ENCODE peak calls at places on chromosomes 12 and 14, in eight cellular contexts. One of them, this sample, is unnamed.

GRCh38 chr14:32509632-32510187 is 180.6 kb downstream of the AKAP6 start:
- DNase-seq in psoas muscle: peak; percentile 82
- DNase-seq in AG04450: peak; percentile 88
- DNase-seq in left lung: peak; percentile 39
- DNase-seq in OCI-LY7: no peak
- DNase-seq in suprapubic skin: peak; percentile 70
- DNase-seq in choroid plexus epithelial cell: peak; percentile 100
- DNase-seq in cardiac fibroblast: peak; percentile 99
- DNase-seq in this sample: no peak

GRCh38 chr12:90908465-90908864 is 46.5 kb downstream of the CCER1 start:
- DNase-seq in psoas muscle: no peak
- DNase-seq in AG04450: no peak
- DNase-seq in left lung: no peak
- DNase-seq in OCI-LY7: no peak
- DNase-seq in suprapubic skin: no peak
- DNase-seq in choroid plexus epithelial cell: peak; percentile 83
- DNase-seq in cardiac fibroblast: peak; percentile 84
- DNase-seq in this sample: no peak

GRCh38 chr14:20603813-20604212 is 12.6 kb upstream of the RNASE12 start:
- DNase-seq in psoas muscle: no peak
- DNase-seq in AG04450: no peak
- DNase-seq in left lung: no peak
- DNase-seq in OCI-LY7: no peak
- DNase-seq in suprapubic skin: no peak
- DNase-seq in choroid plexus epithelial cell: no peak
- DNase-seq in cardiac fibroblast: no peak
- DNase-seq in this sample: no peak

GRCh38 chr14:56273151-56273550 is 154.9 kb downstream of the PELI2 start:
- DNase-seq in psoas muscle: peak; percentile 63
- DNase-seq in AG04450: no peak
- DNase-seq in left lung: no peak
- DNase-seq in OCI-LY7: no peak
- DNase-seq in suprapubic skin: no peak
- DNase-seq in choroid plexus epithelial cell: no peak
- DNase-seq in cardiac fibroblast: peak; percentile 94
- DNase-seq in this sample: no peak

GRCh38 chr12:62335801-62336200 is 75.6 kb downstream of the USP15 start:
- DNase-seq in psoas muscle: no peak
- DNase-seq in AG04450: no peak
- DNase-seq in left lung: no peak
- DNase-seq in OCI-LY7: no peak
- DNase-seq in suprapubic skin: no peak
- DNase-seq in choroid plexus epithelial cell: no peak
- DNase-seq in cardiac fibroblast: no peak
- DNase-seq in this sample: no peak

GRCh38 chr12:108228746-108229145 is 99.7 kb downstream of the WSCD2 start:
- DNase-seq in psoas muscle: no peak
- DNase-seq in AG04450: no peak
- DNase-seq in left lung: no peak
- DNase-seq in OCI-LY7: no peak
- DNase-seq in suprapubic skin: no peak
- DNase-seq in choroid plexus epithelial cell: no peak
- DNase-seq in cardiac fibroblast: no peak
- DNase-seq in this sample: no peak

GRCh38 chr12:48489012-48489411 is 6.7 kb downstream of the C12orf54 start:
- DNase-seq in psoas muscle: no peak
- DNase-seq in AG04450: peak; percentile 3
- DNase-seq in left lung: no peak
- DNase-seq in OCI-LY7: no peak
- DNase-seq in suprapubic skin: no peak
- DNase-seq in choroid plexus epithelial cell: peak; percentile 20
- DNase-seq in cardiac fibroblast: peak; percentile 14
- DNase-seq in this sample: peak; percentile 62

GRCh38 chr12:6277982-6278438 is 32.5 kb upstream of the PLEKHG6 start:
- DNase-seq in psoas muscle: no peak
- DNase-seq in AG04450: no peak
- DNase-seq in left lung: peak; percentile 81
- DNase-seq in OCI-LY7: no peak
- DNase-seq in suprapubic skin: peak; percentile 82
- DNase-seq in choroid plexus epithelial cell: no peak
- DNase-seq in cardiac fibroblast: no peak
- DNase-seq in this sample: peak; percentile 67

GRCh38 chr12:7844131-7844530 is 28.6 kb downstream of the SLC2A14 start:
- DNase-seq in psoas muscle: no peak
- DNase-seq in AG04450: no peak
- DNase-seq in left lung: no peak
- DNase-seq in OCI-LY7: no peak
- DNase-seq in suprapubic skin: no peak
- DNase-seq in choroid plexus epithelial cell: peak; percentile 33
- DNase-seq in cardiac fibroblast: peak; percentile 50
- DNase-seq in this sample: no peak

GRCh38 chr14:69845787-69846186 is 33.4 kb upstream of the SMOC1 start:
- DNase-seq in psoas muscle: no peak
- DNase-seq in AG04450: no peak
- DNase-seq in left lung: no peak
- DNase-seq in OCI-LY7: no peak
- DNase-seq in suprapubic skin: no peak
- DNase-seq in choroid plexus epithelial cell: peak; percentile 13
- DNase-seq in cardiac fibroblast: no peak
- DNase-seq in this sample: no peak

GRCh38 chr14:58812050-58812690 is 174.4 kb downstream of the DACT1 start:
- DNase-seq in psoas muscle: no peak
- DNase-seq in AG04450: no peak
- DNase-seq in left lung: no peak
- DNase-seq in OCI-LY7: no peak
- DNase-seq in suprapubic skin: no peak
- DNase-seq in choroid plexus epithelial cell: no peak
- DNase-seq in cardiac fibroblast: no peak
- DNase-seq in this sample: peak; percentile 33

GRCh38 chr14:38611928-38612327 is 356.0 kb upstream of the CLEC14A start:
- DNase-seq in psoas muscle: no peak
- DNase-seq in AG04450: no peak
- DNase-seq in left lung: no peak
- DNase-seq in OCI-LY7: no peak
- DNase-seq in suprapubic skin: no peak
- DNase-seq in choroid plexus epithelial cell: no peak
- DNase-seq in cardiac fibroblast: no peak
- DNase-seq in this sample: no peak

GRCh38 chr12:51969643-51970042 is 18.1 kb downstream of the ACVR1B start:
- DNase-seq in psoas muscle: no peak
- DNase-seq in AG04450: no peak
- DNase-seq in left lung: no peak
- DNase-seq in OCI-LY7: no peak
- DNase-seq in suprapubic skin: no peak
- DNase-seq in choroid plexus epithelial cell: no peak
- DNase-seq in cardiac fibroblast: no peak
- DNase-seq in this sample: no peak

GRCh38 chr12:48132826-48133225 is 13.7 kb downstream of the PFKM start:
- DNase-seq in psoas muscle: no peak
- DNase-seq in AG04450: no peak
- DNase-seq in left lung: no peak
- DNase-seq in OCI-LY7: no peak
- DNase-seq in suprapubic skin: no peak
- DNase-seq in choroid plexus epithelial cell: no peak
- DNase-seq in cardiac fibroblast: no peak
- DNase-seq in this sample: no peak

GRCh38 chr12:533718-534117 is 74.0 kb downstream of the B4GALNT3 start:
- DNase-seq in psoas muscle: no peak
- DNase-seq in AG04450: no peak
- DNase-seq in left lung: no peak
- DNase-seq in OCI-LY7: no peak
- DNase-seq in suprapubic skin: no peak
- DNase-seq in choroid plexus epithelial cell: no peak
- DNase-seq in cardiac fibroblast: no peak
- DNase-seq in this sample: no peak

GRCh38 chr14:90536092-90536491 is 139.3 kb downstream of the CALM1 start:
- DNase-seq in psoas muscle: no peak
- DNase-seq in AG04450: no peak
- DNase-seq in left lung: no peak
- DNase-seq in OCI-LY7: no peak
- DNase-seq in suprapubic skin: no peak
- DNase-seq in choroid plexus epithelial cell: no peak
- DNase-seq in cardiac fibroblast: no peak
- DNase-seq in this sample: no peak

GRCh38 chr12:53224897-53225634 is 6.9 kb downstream of the RARG start:
- DNase-seq in psoas muscle: peak; percentile 20
- DNase-seq in AG04450: no peak
- DNase-seq in left lung: no peak
- DNase-seq in OCI-LY7: no peak
- DNase-seq in suprapubic skin: no peak
- DNase-seq in choroid plexus epithelial cell: no peak
- DNase-seq in cardiac fibroblast: peak; percentile 23
- DNase-seq in this sample: no peak

GRCh38 chr14:74630881-74631690 is 19.0 kb upstream of the LTBP2 start:
- DNase-seq in psoas muscle: peak; percentile 73
- DNase-seq in AG04450: no peak
- DNase-seq in left lung: no peak
- DNase-seq in OCI-LY7: no peak
- DNase-seq in suprapubic skin: no peak
- DNase-seq in choroid plexus epithelial cell: no peak
- DNase-seq in cardiac fibroblast: no peak
- DNase-seq in this sample: no peak

GRCh38 chr12:92502417-92503028 is 200.3 kb upstream of the PLEKHG7 start:
- DNase-seq in psoas muscle: no peak
- DNase-seq in AG04450: no peak
- DNase-seq in left lung: no peak
- DNase-seq in OCI-LY7: peak; percentile 69
- DNase-seq in suprapubic skin: no peak
- DNase-seq in choroid plexus epithelial cell: peak; percentile 15
- DNase-seq in cardiac fibroblast: peak; percentile 32
- DNase-seq in this sample: peak; percentile 15

GRCh38 chr12:130161261-130162231 is 718 bp upstream of the FZD10 start:
- DNase-seq in psoas muscle: no peak
- DNase-seq in AG04450: no peak
- DNase-seq in left lung: no peak
- DNase-seq in OCI-LY7: no peak
- DNase-seq in suprapubic skin: no peak
- DNase-seq in choroid plexus epithelial cell: peak; percentile 27
- DNase-seq in cardiac fibroblast: no peak
- DNase-seq in this sample: peak; percentile 38

GRCh38 chr14:71465316-71465715 is 466.9 kb upstream of the RGS6 start:
- DNase-seq in psoas muscle: no peak
- DNase-seq in AG04450: no peak
- DNase-seq in left lung: no peak
- DNase-seq in OCI-LY7: no peak
- DNase-seq in suprapubic skin: no peak
- DNase-seq in choroid plexus epithelial cell: peak; percentile 54
- DNase-seq in cardiac fibroblast: peak; percentile 69
- DNase-seq in this sample: no peak

GRCh38 chr12:80565276-80565675 is 121.2 kb downstream of the PTPRQ start:
- DNase-seq in psoas muscle: no peak
- DNase-seq in AG04450: peak; percentile 49
- DNase-seq in left lung: no peak
- DNase-seq in OCI-LY7: peak; percentile 38
- DNase-seq in suprapubic skin: no peak
- DNase-seq in choroid plexus epithelial cell: peak; percentile 84
- DNase-seq in cardiac fibroblast: peak; percentile 62
- DNase-seq in this sample: no peak

GRCh38 chr12:47903151-47903611 is 1.6 kb downstream of the VDR start:
- DNase-seq in psoas muscle: no peak
- DNase-seq in AG04450: peak; percentile 57
- DNase-seq in left lung: peak; percentile 61
- DNase-seq in OCI-LY7: no peak
- DNase-seq in suprapubic skin: no peak
- DNase-seq in choroid plexus epithelial cell: peak; percentile 70
- DNase-seq in cardiac fibroblast: peak; percentile 80
- DNase-seq in this sample: peak; percentile 43

GRCh38 chr12:65313704-65314317 is 35.3 kb downstream of the MSRB3 start:
- DNase-seq in psoas muscle: no peak
- DNase-seq in AG04450: no peak
- DNase-seq in left lung: no peak
- DNase-seq in OCI-LY7: peak; percentile 0
- DNase-seq in suprapubic skin: no peak
- DNase-seq in choroid plexus epithelial cell: peak; percentile 61
- DNase-seq in cardiac fibroblast: peak; percentile 67
- DNase-seq in this sample: no peak

GRCh38 chr12:89350260-89350659 is 2.0 kb downstream of the DUSP6 start:
- DNase-seq in psoas muscle: no peak
- DNase-seq in AG04450: no peak
- DNase-seq in left lung: no peak
- DNase-seq in OCI-LY7: no peak
- DNase-seq in suprapubic skin: no peak
- DNase-seq in choroid plexus epithelial cell: no peak
- DNase-seq in cardiac fibroblast: no peak
- DNase-seq in this sample: no peak

GRCh38 chr14:103022669-103023044 is 34.7 kb downstream of the CDC42BPB start:
- DNase-seq in psoas muscle: no peak
- DNase-seq in AG04450: no peak
- DNase-seq in left lung: no peak
- DNase-seq in OCI-LY7: no peak
- DNase-seq in suprapubic skin: no peak
- DNase-seq in choroid plexus epithelial cell: peak; percentile 50
- DNase-seq in cardiac fibroblast: no peak
- DNase-seq in this sample: no peak
- TF ChIP-seq CTCF in psoas muscle: no peak
- TF ChIP-seq CTCF in AG04450: peak; percentile 10
- TF ChIP-seq CTCF in left lung: no peak
- TF ChIP-seq CTCF in OCI-LY7: no peak
- TF ChIP-seq CTCF in suprapubic skin: no peak
- TF ChIP-seq CTCF in choroid plexus epithelial cell: peak; percentile 34
- TF ChIP-seq CTCF in cardiac fibroblast: no peak
- TF ChIP-seq CTCF in this sample: no peak

GRCh38 chr12:101108130-101108529 is 101.9 kb downstream of the SLC5A8 start:
- DNase-seq in psoas muscle: no peak
- DNase-seq in AG04450: no peak
- DNase-seq in left lung: no peak
- DNase-seq in OCI-LY7: peak; percentile 1
- DNase-seq in suprapubic skin: no peak
- DNase-seq in choroid plexus epithelial cell: no peak
- DNase-seq in cardiac fibroblast: no peak
- DNase-seq in this sample: no peak
- TF ChIP-seq CTCF in psoas muscle: no peak
- TF ChIP-seq CTCF in AG04450: no peak
- TF ChIP-seq CTCF in left lung: no peak
- TF ChIP-seq CTCF in OCI-LY7: no peak
- TF ChIP-seq CTCF in suprapubic skin: no peak
- TF ChIP-seq CTCF in choroid plexus epithelial cell: no peak
- TF ChIP-seq CTCF in cardiac fibroblast: no peak
- TF ChIP-seq CTCF in this sample: no peak

DNA sequence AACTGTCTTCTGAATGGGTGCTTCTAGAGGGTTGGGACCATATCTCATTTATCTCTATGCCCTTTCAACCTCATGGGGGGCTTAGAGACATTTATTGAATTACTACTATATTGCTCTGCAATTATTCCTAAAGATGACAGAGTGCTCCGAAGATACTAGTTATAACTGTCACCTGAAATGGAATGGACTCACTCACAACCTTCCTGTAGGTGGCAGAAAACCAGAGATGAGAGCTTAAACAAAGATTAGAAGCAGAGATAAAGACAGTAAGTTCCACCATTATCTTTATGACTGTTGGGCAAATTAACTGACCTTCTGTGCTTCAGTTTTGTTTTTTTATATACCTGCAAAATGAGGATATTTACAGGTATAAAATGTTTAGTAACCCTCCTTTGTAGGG is 31.5 kb upstream of the GTF2A1 start:
- DNase-seq in psoas muscle: no peak
- DNase-seq in AG04450: no peak
- DNase-seq in left lung: no peak
- DNase-seq in OCI-LY7: no peak
- DNase-seq in suprapubic skin: no peak
- DNase-seq in choroid plexus epithelial cell: no peak
- DNase-seq in cardiac fibroblast: no peak
- DNase-seq in this sample: no peak
- TF ChIP-seq CTCF in psoas muscle: no peak
- TF ChIP-seq CTCF in AG04450: no peak
- TF ChIP-seq CTCF in left lung: no peak
- TF ChIP-seq CTCF in OCI-LY7: peak; percentile 65
- TF ChIP-seq CTCF in suprapubic skin: no peak
- TF ChIP-seq CTCF in choroid plexus epithelial cell: no peak
- TF ChIP-seq CTCF in cardiac fibroblast: no peak
- TF ChIP-seq CTCF in this sample: peak; percentile 31

GRCh38 chr12:46354111-46354798 is 18.3 kb downstream of the SLC38A2 start:
- DNase-seq in psoas muscle: no peak
- DNase-seq in AG04450: no peak
- DNase-seq in left lung: no peak
- DNase-seq in OCI-LY7: peak; percentile 23
- DNase-seq in suprapubic skin: no peak
- DNase-seq in choroid plexus epithelial cell: peak; percentile 22
- DNase-seq in cardiac fibroblast: no peak
- DNase-seq in this sample: no peak
- TF ChIP-seq CTCF in psoas muscle: peak; percentile 8
- TF ChIP-seq CTCF in AG04450: no peak
- TF ChIP-seq CTCF in left lung: no peak
- TF ChIP-seq CTCF in OCI-LY7: peak; percentile 56
- TF ChIP-seq CTCF in suprapubic skin: no peak
- TF ChIP-seq CTCF in choroid plexus epithelial cell: peak; percentile 36
- TF ChIP-seq CTCF in cardiac fibroblast: no peak
- TF ChIP-seq CTCF in this sample: peak; percentile 22

This sample was measured in GM13977.